ENCODE peak calls at places on chromosome 21, in four cellular contexts. G, U, E and S are unnamed samples.

GRCh38 chr21:19853709-19854575 is 1144.3 kb upstream of the NCAM2 start:
- DNase-seq in E (no peak), U (no peak), G (no peak), S (peak)

GRCh38 chr21:33300701-33301631 is 23.8 kb upstream of the IFNAR1 start:
- DNase-seq in E (no peak), G (no peak), U (peak), S (no peak)

GRCh38 chr21:39803393-39803792 is 58.4 kb downstream of the IGSF5 start:
- DNase-seq in E (no peak), G (no peak), U (no peak), S (no peak)

GRCh38 chr21:45016491-45017375 is 57.6 kb upstream of the ADARB1 start:
- DNase-seq in G (peak), E (peak), U (no peak), S (no peak)

GRCh38 chr21:29064850-29065481 is 8.5 kb downstream of the CCT8 start:
- DNase-seq in G (no peak), E (no peak), U (no peak), S (no peak)

GRCh38 chr21:35038772-35039145 is 10.3 kb downstream of the RUNX1 start:
- DNase-seq in U (no peak), E (no peak), G (no peak), S (no peak)

GRCh38 chr21:17834639-17835354 is 15.6 kb upstream of the C21orf91 start:
- DNase-seq in U (no peak), E (no peak), G (no peak), S (no peak)

GRCh38 chr21:44512496-44513388 is 27.3 kb downstream of the KRTAP10-1 start:
- DNase-seq in E (no peak), U (no peak), G (no peak), S (no peak)

GRCh38 chr21:42685036-42685435 is 31.6 kb downstream of the PDE9A start:
- DNase-seq in E (no peak), U (no peak), G (no peak), S (no peak)

GRCh38 chr21:33219300-33219699 is 10.4 kb upstream of the IFNAR2 start:
- DNase-seq in E (no peak), U (no peak), G (no peak), S (no peak)

GRCh38 chr21:23949493-23949892 is 1657.8 kb downstream of the MRPL39 start:
- DNase-seq in E (no peak), U (no peak), G (no peak), S (no peak)

GRCh38 chr21:33238146-33238545 is 8.4 kb downstream of the IFNAR2 start:
- DNase-seq in G (no peak), U (no peak), E (no peak), S (no peak)

GRCh38 chr21:43608225-43608624 is 51.1 kb downstream of the HSF2BP start:
- DNase-seq in G (no peak), U (no peak), E (no peak), S (no peak)

GRCh38 chr21:41869771-41870170 is 9.4 kb downstream of the PRDM15 start:
- DNase-seq in E (no peak), G (no peak), U (no peak), S (no peak)

GRCh38 chr21:33308586-33309490 is 15.9 kb upstream of the IFNAR1 start:
- DNase-seq in G (peak), E (no peak), U (no peak), S (no peak)

GRCh38 chr21:42597487-42598158 is 55.8 kb upstream of the PDE9A start:
- DNase-seq in G (no peak), U (no peak), E (no peak), S (no peak)

GRCh38 chr21:41676198-41676597 is 90.7 kb downstream of the RIPK4 start:
- DNase-seq in G (no peak), E (no peak), U (no peak), S (no peak)

GRCh38 chr21:19724081-19724480 is 1274.1 kb upstream of the NCAM2 start:
- DNase-seq in G (no peak), U (peak), E (no peak), S (no peak)

GRCh38 chr21:41369105-41369914 is 7.5 kb downstream of the MX2 start:
- DNase-seq in G (no peak), U (peak), E (peak), S (peak)

GRCh38 chr21:34192646-34193285 is 119.4 kb downstream of the MRPS6 start:
- DNase-seq in G (no peak), E (no peak), U (no peak), S (no peak)

GRCh38 chr21:34885636-34886553 is 163.2 kb downstream of the RUNX1 start:
- DNase-seq in G (peak), U (no peak), E (no peak), S (no peak)

GRCh38 chr21:17476006-17476405 is 36.8 kb upstream of the CXADR start:
- DNase-seq in U (peak), G (no peak), E (no peak), S (no peak)

GRCh38 chr21:33975548-33976081 is 60.0 kb upstream of the ATP5PO start:
- DNase-seq in U (no peak), E (no peak), G (peak), S (peak)

GRCh38 chr21:34800797-34801518 is 132.2 kb downstream of the CLIC6 start:
- DNase-seq in G (no peak), U (no peak), E (no peak), S (no peak)

GRCh38 chr21:45267390-45267760 is 20.3 kb downstream of the POFUT2 start:
- DNase-seq in U (no peak), E (no peak), G (no peak), S (no peak)

GRCh38 chr21:33189237-33189636 is 40.5 kb upstream of the IFNAR2 start:
- DNase-seq in G (no peak), E (no peak), U (no peak), S (no peak)

GRCh38 chr21:41692216-41692615 is 74.6 kb downstream of the RIPK4 start:
- DNase-seq in G (no peak), U (no peak), E (no peak), S (no peak)

GRCh38 chr21:44941567-44941966 is 1.7 kb downstream of the SLX9 start:
- DNase-seq in G (no peak), E (no peak), U (no peak), S (no peak)

DNA sequence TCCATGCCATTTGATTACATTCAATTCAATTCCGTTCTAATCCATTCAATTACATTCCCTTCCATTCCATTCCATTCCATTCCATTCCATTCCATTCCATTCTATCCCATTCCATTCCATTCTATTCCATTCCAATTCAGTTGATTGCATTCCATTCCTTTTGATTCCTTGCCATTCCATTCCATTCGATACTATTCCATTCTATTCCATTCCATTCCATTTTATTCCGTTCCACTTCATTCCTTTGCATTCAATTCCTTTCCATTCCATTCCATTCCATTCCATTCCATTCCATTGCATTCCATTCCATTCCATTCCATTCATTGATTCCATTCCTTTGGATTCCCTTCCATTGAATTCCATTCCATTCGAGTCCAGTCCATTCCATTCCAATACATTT is 2574.0 kb upstream of the TPTE start:
- DNase-seq in U (no peak), G (no peak), E (no peak), S (no peak)
- TF ChIP-seq POLR2A in U (no peak), G (no peak), E (no peak), S (no peak)

GRCh38 chr21:36702622-36702968 is 3.7 kb downstream of the SIM2 start:
- DNase-seq in E (no peak), G (no peak), U (no peak), S (no peak)
- TF ChIP-seq CTCF in E (no peak), G (no peak), U (no peak), S (no peak)

GRCh38 chr21:46295996-46296752 is 10.0 kb downstream of the YBEY start:
- DNase-seq in E (peak), U (peak), G (peak), S (peak)
- TF ChIP-seq POLR2A in E (no peak), U (no peak), G (no peak), S (no peak)

GRCh38 chr21:21051109-21052055 is 53.2 kb downstream of the NCAM2 start:
- DNase-seq in U (no peak), G (no peak), E (no peak), S (no peak)

GRCh38 chr21:21045538-21045937 is 47.3 kb downstream of the NCAM2 start:
- DNase-seq in E (no peak), U (no peak), G (no peak), S (no peak)

GRCh38 chr21:21046063-21046462 is 47.9 kb downstream of the NCAM2 start:
- DNase-seq in U (no peak), E (no peak), G (no peak), S (no peak)
- TF ChIP-seq CTCF in U (no peak), E (no peak), G (no peak), S (no peak)

GRCh38 chr21:36980280-36981048 is 14.0 kb upstream of the HLCS start:
- DNase-seq in U (peak), E (peak), G (peak), S (peak)
- TF ChIP-seq POLR2A in U (no peak), E (no peak), G (no peak), S (peak)

GRCh38 chr21:26843912-26844257 is 1.3 kb downstream of the ADAMTS1 start:
- DNase-seq in E (peak), U (no peak), G (no peak), S (no peak)
- TF ChIP-seq CTCF in E (no peak), U (no peak), G (peak), S (no peak)

GRCh38 chr21:14945176-14945575 is 119.6 kb downstream of the NRIP1 start:
- DNase-seq in U (no peak), G (no peak), E (no peak), S (no peak)

GRCh38 chr21:14943636-14944035 is 121.2 kb downstream of the NRIP1 start:
- DNase-seq in G (no peak), E (no peak), U (no peak), S (no peak)

GRCh38 chr21:14942801-14943490 is 121.9 kb downstream of the NRIP1 start:
- DNase-seq in U (no peak), E (no peak), G (no peak), S (no peak)

GRCh38 chr21:14949603-14950002 is 115.2 kb downstream of the NRIP1 start:
- DNase-seq in E (no peak), U (no peak), G (no peak), S (no peak)

DNA sequence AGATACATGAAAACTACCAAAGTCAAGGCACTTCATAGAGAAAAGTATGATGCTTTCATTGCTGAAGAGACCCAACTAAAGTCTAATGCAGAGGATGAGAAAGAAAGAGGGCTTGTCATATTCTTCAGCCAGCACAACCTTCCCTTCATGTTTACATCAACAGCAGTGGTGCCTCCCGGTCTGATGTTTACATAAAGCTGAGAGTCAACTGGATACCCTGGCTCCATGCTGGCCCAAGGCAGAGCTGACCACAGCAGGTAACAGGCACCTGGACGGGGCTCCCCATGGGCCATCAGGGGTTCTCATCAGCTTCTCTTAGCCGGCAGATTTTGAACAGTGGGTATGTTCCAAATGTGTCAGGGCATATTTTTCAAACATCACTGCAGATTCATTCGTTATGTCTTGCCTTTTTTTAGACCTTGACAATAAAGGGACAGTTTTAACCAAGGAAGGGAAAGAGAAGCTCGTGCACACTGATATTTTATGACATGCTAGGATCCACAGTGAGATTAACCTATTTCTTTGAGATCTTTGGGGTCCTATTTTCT is 117.1 kb downstream of the NRIP1 start:
- DNase-seq in U (no peak), E (no peak), G (no peak), S (no peak)
- TF ChIP-seq POLR2A in U (no peak), E (no peak), G (no peak), S (no peak)

DNA sequence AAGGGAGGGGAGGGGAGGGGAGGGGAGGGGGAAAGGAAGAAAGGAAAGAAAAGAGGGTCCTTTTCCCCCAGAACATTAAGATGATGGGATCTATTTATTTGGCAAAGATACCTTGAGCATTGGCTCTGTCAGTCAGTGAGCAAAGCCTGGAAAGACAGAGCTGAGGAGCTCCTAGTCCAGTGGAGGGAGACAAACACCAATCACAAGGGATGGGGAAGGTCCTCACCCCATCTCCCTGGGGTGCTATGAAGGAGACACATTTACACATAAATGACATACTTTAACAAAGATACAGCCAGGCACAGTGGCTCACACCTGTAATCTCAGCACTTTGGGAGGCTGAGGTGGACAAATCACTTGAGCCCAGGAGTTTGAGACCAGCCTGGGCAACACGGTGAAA is 154.9 kb upstream of the TIAM1 start:
- DNase-seq in E (no peak), U (no peak), G (no peak), S (no peak)
- TF ChIP-seq CTCF in E (no peak), U (no peak), G (no peak), S (no peak)

GRCh38 chr21:37987668-37988067 is 71.4 kb upstream of the KCNJ6 start:
- DNase-seq in E (no peak), U (no peak), G (no peak), S (no peak)

GRCh38 chr21:37983336-37984095 is 67.3 kb upstream of the KCNJ6 start:
- DNase-seq in U (no peak), G (no peak), E (no peak), S (no peak)

GRCh38 chr21:37984416-37984815 is 68.2 kb upstream of the KCNJ6 start:
- DNase-seq in U (no peak), E (no peak), G (no peak), S (no peak)

GRCh38 chr21:37986000-37986399 is 69.7 kb upstream of the KCNJ6 start:
- DNase-seq in G (no peak), E (no peak), U (no peak), S (no peak)

GRCh38 chr21:37986751-37987399 is 70.6 kb upstream of the KCNJ6 start:
- DNase-seq in E (no peak), G (no peak), U (no peak), S (no peak)
- TF ChIP-seq POLR2A in E (no peak), G (no peak), U (no peak), S (no peak)

GRCh38 chr21:46286668-46286982 is 483 bp downstream of the YBEY start:
- DNase-seq in U (no peak), E (no peak), G (no peak), S (no peak)
- TF ChIP-seq CTCF in U (no peak), E (no peak), G (no peak), S (no peak)